ENCODE peak calls at places on chromosomes 6 and 20, in four cellular contexts. One of them, this sample, is unnamed.

GRCh38 chr6:88165877-88166492 is at the start of gene CNR1:
- DNase-seq in HepG2: no peak
- DNase-seq in K562: peak; percentile 12
- DNase-seq in WTC11: peak; percentile 47
- DNase-seq in this sample: no peak

GRCh38 chr6:8435093-8435844 is at the start of gene SLC35B3:
- DNase-seq in HepG2: peak; percentile 92
- DNase-seq in K562: peak; percentile 98
- DNase-seq in WTC11: peak; percentile 96
- DNase-seq in this sample: peak; percentile 69

GRCh38 chr6:129955584-129955983 is 62.8 kb upstream of the L3MBTL3 start:
- DNase-seq in HepG2: no peak
- DNase-seq in K562: no peak
- DNase-seq in WTC11: no peak
- DNase-seq in this sample: no peak

GRCh38 chr6:101640131-101640530 is 246.6 kb downstream of the GRIK2 start:
- DNase-seq in HepG2: no peak
- DNase-seq in K562: no peak
- DNase-seq in WTC11: no peak
- DNase-seq in this sample: no peak

GRCh38 chr6:166313255-166314070 is 5.3 kb upstream of the PRR18 start:
- DNase-seq in HepG2: peak; percentile 41
- DNase-seq in K562: peak; percentile 81
- DNase-seq in WTC11: peak; percentile 67
- DNase-seq in this sample: peak; percentile 44

GRCh38 chr6:43077981-43078411 is 1.9 kb downstream of the PTK7 start:
- DNase-seq in HepG2: no peak
- DNase-seq in K562: no peak
- DNase-seq in WTC11: no peak
- DNase-seq in this sample: no peak

GRCh38 chr6:29926795-29927427 is 15.4 kb upstream of the HLA-A start:
- DNase-seq in HepG2: peak; percentile 78
- DNase-seq in K562: no peak
- DNase-seq in WTC11: peak; percentile 77
- DNase-seq in this sample: no peak

GRCh38 chr6:37060195-37060559 is 54.7 kb downstream of the FGD2 start:
- DNase-seq in HepG2: no peak
- DNase-seq in K562: no peak
- DNase-seq in WTC11: no peak
- DNase-seq in this sample: no peak

GRCh38 chr6:170099387-170099786 is 191.5 kb downstream of the DLL1 start:
- DNase-seq in HepG2: no peak
- DNase-seq in K562: no peak
- DNase-seq in WTC11: no peak
- DNase-seq in this sample: no peak

GRCh38 chr6:48560408-48560807 is 449.4 kb upstream of the PTCHD4 start:
- DNase-seq in HepG2: no peak
- DNase-seq in K562: no peak
- DNase-seq in WTC11: no peak
- DNase-seq in this sample: no peak

GRCh38 chr6:74851598-74851997 is 354.3 kb downstream of the COL12A1 start:
- DNase-seq in HepG2: no peak
- DNase-seq in K562: no peak
- DNase-seq in WTC11: no peak
- DNase-seq in this sample: no peak

GRCh38 chr6:111087871-111088667 is 766 bp downstream of the SLC16A10 start:
- DNase-seq in HepG2: peak; percentile 63
- DNase-seq in K562: no peak
- DNase-seq in WTC11: peak; percentile 61
- DNase-seq in this sample: no peak

GRCh38 chr20:17873410-17874270 is 95.0 kb downstream of the SNX5 start:
- DNase-seq in HepG2: peak; percentile 91
- DNase-seq in K562: no peak
- DNase-seq in WTC11: no peak
- DNase-seq in this sample: no peak

GRCh38 chr6:7505196-7505699 is 36.2 kb upstream of the DSP start:
- DNase-seq in HepG2: peak; percentile 65
- DNase-seq in K562: no peak
- DNase-seq in WTC11: peak; percentile 69
- DNase-seq in this sample: no peak

GRCh38 chr6:71420693-71421328 is 132.2 kb downstream of the OGFRL1 start:
- DNase-seq in HepG2: no peak
- DNase-seq in K562: no peak
- DNase-seq in WTC11: peak; percentile 95
- DNase-seq in this sample: no peak

GRCh38 chr6:27758471-27758870 is 153.7 kb downstream of the OR2B2 start:
- DNase-seq in HepG2: no peak
- DNase-seq in K562: peak; percentile 14
- DNase-seq in WTC11: no peak
- DNase-seq in this sample: no peak

GRCh38 chr6:91911945-91912344 is 1325.1 kb upstream of the MAP3K7 start:
- DNase-seq in HepG2: no peak
- DNase-seq in K562: no peak
- DNase-seq in WTC11: no peak
- DNase-seq in this sample: no peak

GRCh38 chr6:37956711-37957110 is 137.2 kb downstream of the ZFAND3 start:
- DNase-seq in HepG2: no peak
- DNase-seq in K562: no peak
- DNase-seq in WTC11: no peak
- DNase-seq in this sample: no peak

GRCh38 chr6:3211681-3212080 is 15.8 kb downstream of the TUBB2B start:
- DNase-seq in HepG2: no peak
- DNase-seq in K562: no peak
- DNase-seq in WTC11: no peak
- DNase-seq in this sample: no peak

GRCh38 chr6:113182370-113183141 is 674.6 kb upstream of the MARCKS start:
- DNase-seq in HepG2: peak; percentile 2
- DNase-seq in K562: no peak
- DNase-seq in WTC11: no peak
- DNase-seq in this sample: no peak

GRCh38 chr6:159761135-159761872 is 541 bp upstream of the ACAT2 start:
- DNase-seq in HepG2: peak; percentile 14
- DNase-seq in K562: peak; percentile 30
- DNase-seq in WTC11: peak; percentile 29
- DNase-seq in this sample: no peak

GRCh38 chr6:125940691-125941090 is 15.9 kb upstream of the HINT3 start:
- DNase-seq in HepG2: no peak
- DNase-seq in K562: no peak
- DNase-seq in WTC11: no peak
- DNase-seq in this sample: no peak

GRCh38 chr6:169263836-169264608 is 10.4 kb upstream of the THBS2 start:
- DNase-seq in HepG2: no peak
- DNase-seq in K562: no peak
- DNase-seq in WTC11: no peak
- DNase-seq in this sample: no peak

GRCh38 chr6:95790787-95791186 is 213.5 kb downstream of the MANEA start:
- DNase-seq in HepG2: peak; percentile 12
- DNase-seq in K562: no peak
- DNase-seq in WTC11: no peak
- DNase-seq in this sample: no peak

GRCh38 chr6:35096129-35096852 is 44.8 kb downstream of the TCP11 start:
- DNase-seq in HepG2: peak; percentile 26
- DNase-seq in K562: no peak
- DNase-seq in WTC11: no peak
- DNase-seq in this sample: no peak

GRCh38 chr6:28141500-28142329 is at the start of gene ZKSCAN8:
- DNase-seq in HepG2: peak; percentile 97
- DNase-seq in K562: peak; percentile 95
- DNase-seq in WTC11: peak; percentile 90
- DNase-seq in this sample: peak; percentile 78

GRCh38 chr6:15504040-15504491 is 158.8 kb downstream of the DTNBP1 start:
- DNase-seq in HepG2: no peak
- DNase-seq in K562: no peak
- DNase-seq in WTC11: no peak
- DNase-seq in this sample: no peak

GRCh38 chr6:52407467-52407866 is 12.7 kb upstream of the EFHC1 start:
- DNase-seq in HepG2: peak; percentile 68
- DNase-seq in K562: peak; percentile 31
- DNase-seq in WTC11: no peak
- DNase-seq in this sample: no peak

GRCh38 chr6:157631838-157632237 is 191.2 kb upstream of the SNX9 start:
- DNase-seq in HepG2: no peak
- DNase-seq in K562: no peak
- DNase-seq in WTC11: no peak
- DNase-seq in this sample: no peak

GRCh38 chr6:157631388-157631787 is 191.7 kb upstream of the SNX9 start:
- DNase-seq in HepG2: no peak
- DNase-seq in K562: no peak
- DNase-seq in WTC11: no peak
- DNase-seq in this sample: no peak

GRCh38 chr6:157629220-157629619 is 193.8 kb upstream of the SNX9 start:
- DNase-seq in HepG2: no peak
- DNase-seq in K562: no peak
- DNase-seq in WTC11: no peak
- DNase-seq in this sample: no peak

GRCh38 chr6:157628463-157628862 is 194.6 kb upstream of the SNX9 start:
- DNase-seq in HepG2: no peak
- DNase-seq in K562: no peak
- DNase-seq in WTC11: no peak
- DNase-seq in this sample: no peak

GRCh38 chr6:157630463-157631080 is 192.5 kb upstream of the SNX9 start:
- DNase-seq in HepG2: no peak
- DNase-seq in K562: no peak
- DNase-seq in WTC11: no peak
- DNase-seq in this sample: no peak
- TF ChIP-seq CREM in HepG2: no peak
- TF ChIP-seq CREM in K562: no peak
- TF ChIP-seq CREM in WTC11: no peak
- TF ChIP-seq CREM in this sample: no peak

GRCh38 chr20:46119547-46119946 is 1.4 kb downstream of the CD40 start:
- DNase-seq in HepG2: no peak
- DNase-seq in K562: no peak
- DNase-seq in WTC11: no peak
- DNase-seq in this sample: no peak

GRCh38 chr20:46120136-46120535 is 2.0 kb downstream of the CD40 start:
- DNase-seq in HepG2: no peak
- DNase-seq in K562: no peak
- DNase-seq in WTC11: no peak
- DNase-seq in this sample: no peak

GRCh38 chr20:46117704-46118467 is at the start of gene CD40:
- DNase-seq in HepG2: peak; percentile 71
- DNase-seq in K562: peak; percentile 99
- DNase-seq in WTC11: peak; percentile 95
- DNase-seq in this sample: peak; percentile 76

GRCh38 chr20:46118481-46119020 is 437 bp downstream of the CD40 start:
- DNase-seq in HepG2: no peak
- DNase-seq in K562: no peak
- DNase-seq in WTC11: peak; percentile 57
- DNase-seq in this sample: no peak

DNA sequence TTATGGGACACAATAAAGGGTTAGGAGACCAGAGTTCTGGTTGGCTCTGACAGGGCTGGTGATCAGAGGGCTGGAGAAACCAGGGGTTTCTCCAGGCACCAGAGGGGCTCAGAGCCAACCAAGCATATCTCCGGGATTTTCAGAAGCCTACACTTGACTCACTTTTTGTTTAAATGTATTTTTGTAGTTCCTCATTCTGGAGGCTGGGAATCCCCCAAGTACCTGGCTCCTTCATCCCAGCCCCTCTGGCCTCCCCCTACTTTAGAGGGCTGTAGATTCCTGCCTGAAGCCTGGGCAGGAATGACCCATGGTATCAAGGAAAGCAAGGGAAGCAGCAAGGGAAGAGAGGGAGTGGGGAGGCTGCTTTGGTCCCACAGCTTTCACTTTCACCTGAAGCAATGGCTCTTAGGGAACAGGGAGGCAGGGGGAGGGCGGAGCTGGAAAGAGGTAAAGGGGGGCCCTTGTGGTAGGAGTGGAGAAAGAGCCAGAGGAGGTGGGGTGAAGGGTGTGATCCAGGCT is 973 bp downstream of the CD40 start:
- DNase-seq in HepG2: no peak
- DNase-seq in K562: peak; percentile 39
- DNase-seq in WTC11: no peak
- DNase-seq in this sample: peak; percentile 49
- TF ChIP-seq ATF2 in HepG2: no peak
- TF ChIP-seq ATF2 in K562: no peak
- TF ChIP-seq ATF2 in WTC11: no peak
- TF ChIP-seq ATF2 in this sample: peak; percentile 25

GRCh38 chr6:156029296-156029985 is 573.8 kb upstream of the NOX3 start:
- DNase-seq in HepG2: no peak
- DNase-seq in K562: no peak
- DNase-seq in WTC11: no peak
- DNase-seq in this sample: no peak
- TF ChIP-seq CREM in HepG2: no peak
- TF ChIP-seq CREM in K562: no peak
- TF ChIP-seq CREM in WTC11: no peak
- TF ChIP-seq CREM in this sample: no peak

GRCh38 chr6:41645007-41645618 is 6.8 kb downstream of the MDFI start:
- DNase-seq in HepG2: no peak
- DNase-seq in K562: no peak
- DNase-seq in WTC11: no peak
- DNase-seq in this sample: no peak

GRCh38 chr6:41646026-41646795 is 7.9 kb downstream of the MDFI start:
- DNase-seq in HepG2: no peak
- DNase-seq in K562: no peak
- DNase-seq in WTC11: no peak
- DNase-seq in this sample: no peak

GRCh38 chr6:41648921-41649320 is 10.7 kb downstream of the MDFI start:
- DNase-seq in HepG2: no peak
- DNase-seq in K562: no peak
- DNase-seq in WTC11: no peak
- DNase-seq in this sample: no peak

GRCh38 chr6:41648070-41648585 is 9.9 kb downstream of the MDFI start:
- DNase-seq in HepG2: no peak
- DNase-seq in K562: no peak
- DNase-seq in WTC11: no peak
- DNase-seq in this sample: no peak

GRCh38 chr6:41647061-41647511 is 8.8 kb downstream of the MDFI start:
- DNase-seq in HepG2: no peak
- DNase-seq in K562: no peak
- DNase-seq in WTC11: no peak
- DNase-seq in this sample: no peak
- TF ChIP-seq ATF2 in HepG2: no peak
- TF ChIP-seq ATF2 in K562: no peak
- TF ChIP-seq ATF2 in WTC11: no peak
- TF ChIP-seq ATF2 in this sample: no peak